ENCODE peak calls at places on chromosomes 3 and 15, in four cellular contexts. H is HCT116, L is H1, S is colonic mucosa. Q is an unnamed sample.

GRCh38 chr3:113084777-113085176 is 94.0 kb downstream of the GTPBP8 start:
- DNase-seq in H (no peak), L (no peak), S (no peak), Q (no peak)

GRCh38 chr3:196073188-196073838 is 8.6 kb downstream of the TFRC start:
- DNase-seq in H (peak; percentile 35), L (no peak), S (peak; percentile 70), Q (peak; percentile 89)

GRCh38 chr3:131036200-131036816 is 9.6 kb downstream of the NEK11 start:
- DNase-seq in H (no peak), L (no peak), S (no peak), Q (no peak)

GRCh38 chr3:16871915-16872842 is 12.6 kb upstream of the PLCL2 start:
- DNase-seq in H (no peak), L (no peak), S (no peak), Q (no peak)

GRCh38 chr3:151979914-151980313 is 106.5 kb downstream of the SUCNR1 start:
- DNase-seq in H (no peak), L (no peak), S (no peak), Q (no peak)

GRCh38 chr15:101384276-101384675 is 89.2 kb upstream of the SNRPA1 start:
- DNase-seq in H (no peak), L (no peak), S (no peak), Q (no peak)

GRCh38 chr3:45955017-45955647 is 11.9 kb downstream of the CXCR6 start:
- DNase-seq in H (no peak), L (no peak), S (no peak), Q (no peak)

GRCh38 chr3:55576621-55577020 is 89.5 kb upstream of the WNT5A start:
- DNase-seq in H (no peak), L (no peak), S (no peak), Q (no peak)

GRCh38 chr15:62242999-62243398 is 77.9 kb upstream of the C2CD4B start:
- DNase-seq in H (no peak), L (no peak), S (no peak), Q (no peak)

GRCh38 chr3:161069441-161070251 is 35.5 kb downstream of the B3GALNT1 start:
- DNase-seq in H (no peak), L (no peak), S (no peak), Q (no peak)

GRCh38 chr3:138187296-138188012 is at the start of gene ARMC8:
- DNase-seq in H (peak; percentile 73), L (no peak), S (peak; percentile 69), Q (peak; percentile 90)

GRCh38 chr3:89223188-89223587 is 115.8 kb downstream of the EPHA3 start:
- DNase-seq in H (no peak), L (no peak), S (no peak), Q (no peak)

GRCh38 chr3:17639765-17640164 is 102.7 kb downstream of the TBC1D5 start:
- DNase-seq in H (peak; percentile 69), L (no peak), S (no peak), Q (no peak)

GRCh38 chr15:52139599-52140462 is 27.3 kb upstream of the BCL2L10 start:
- DNase-seq in H (peak; percentile 48), L (peak; percentile 51), S (peak; percentile 86), Q (peak; percentile 95)

GRCh38 chr3:86995537-86995936 is 4.6 kb upstream of the VGLL3 start:
- DNase-seq in H (peak; percentile 21), L (no peak), S (no peak), Q (no peak)

GRCh38 chr15:93165737-93166136 is 76.7 kb upstream of the RGMA start:
- DNase-seq in H (no peak), L (no peak), S (no peak), Q (no peak)

GRCh38 chr3:48303021-48303420 is 30.4 kb downstream of the SPINK8 start:
- DNase-seq in H (no peak), L (no peak), S (no peak), Q (no peak)

GRCh38 chr3:129597087-129597791 is 9.2 kb downstream of the PLXND1 start:
- DNase-seq in H (no peak), L (no peak), S (no peak), Q (no peak)

GRCh38 chr3:54358327-54358726 is 236.0 kb downstream of the CACNA2D3 start:
- DNase-seq in H (no peak), L (no peak), S (no peak), Q (peak; percentile 39)

GRCh38 chr3:48402281-48402732 is 27.6 kb downstream of the PLXNB1 start:
- DNase-seq in H (peak; percentile 46), L (no peak), S (peak; percentile 50), Q (no peak)

GRCh38 chr3:196198771-196199753 is 12.1 kb downstream of the ZDHHC19 start:
- DNase-seq in H (no peak), L (no peak), S (no peak), Q (peak; percentile 71)

GRCh38 chr3:193903257-193903807 is 232.6 kb upstream of the HES1 start:
- DNase-seq in H (no peak), L (no peak), S (no peak), Q (no peak)

GRCh38 chr3:120875989-120876388 is 32.0 kb upstream of the STXBP5L start:
- DNase-seq in H (no peak), L (no peak), S (no peak), Q (no peak)

GRCh38 chr15:70475439-70475781 is 287.9 kb downstream of the UACA start:
- DNase-seq in H (no peak), L (no peak), S (no peak), Q (no peak)

GRCh38 chr3:65142476-65142875 is 454.7 kb upstream of the ADAMTS9 start:
- DNase-seq in H (no peak), L (no peak), S (no peak), Q (no peak)

GRCh38 chr3:26921054-26921453 is 298.5 kb downstream of the LRRC3B start:
- DNase-seq in H (no peak), L (no peak), S (no peak), Q (no peak)

GRCh38 chr3:30501526-30501925 is 104.9 kb upstream of the TGFBR2 start:
- DNase-seq in H (no peak), L (no peak), S (no peak), Q (no peak)

GRCh38 chr3:39531681-39532080 is 64.2 kb downstream of the MOBP start:
- DNase-seq in H (peak; percentile 21), L (no peak), S (no peak), Q (no peak)

GRCh38 chr3:170081079-170081741 is 43.4 kb downstream of the GPR160 start:
- DNase-seq in H (no peak), L (no peak), S (no peak), Q (no peak)

GRCh38 chr15:50137330-50137761 is 18.3 kb upstream of the ATP8B4 start:
- DNase-seq in H (peak; percentile 86), L (no peak), S (no peak), Q (no peak)

GRCh38 chr3:112770026-112770626 is 76.5 kb downstream of the CD200R1L start:
- DNase-seq in H (peak; percentile 10), L (peak; percentile 13), S (no peak), Q (peak; percentile 57)

GRCh38 chr3:79419222-79419621 is 348.6 kb downstream of the ROBO1 start:
- DNase-seq in H (no peak), L (no peak), S (no peak), Q (no peak)

GRCh38 chr15:27592036-27592725 is 506.9 kb downstream of the OCA2 start:
- DNase-seq in H (no peak), L (no peak), S (no peak), Q (peak; percentile 61)

GRCh38 chr3:116085456-116085855 is 359.8 kb downstream of the LSAMP start:
- DNase-seq in H (no peak), L (no peak), S (no peak), Q (no peak)

GRCh38 chr15:37031198-37031597 is 69.2 kb downstream of the MEIS2 start:
- DNase-seq in H (no peak), L (no peak), S (no peak), Q (no peak)

DNA sequence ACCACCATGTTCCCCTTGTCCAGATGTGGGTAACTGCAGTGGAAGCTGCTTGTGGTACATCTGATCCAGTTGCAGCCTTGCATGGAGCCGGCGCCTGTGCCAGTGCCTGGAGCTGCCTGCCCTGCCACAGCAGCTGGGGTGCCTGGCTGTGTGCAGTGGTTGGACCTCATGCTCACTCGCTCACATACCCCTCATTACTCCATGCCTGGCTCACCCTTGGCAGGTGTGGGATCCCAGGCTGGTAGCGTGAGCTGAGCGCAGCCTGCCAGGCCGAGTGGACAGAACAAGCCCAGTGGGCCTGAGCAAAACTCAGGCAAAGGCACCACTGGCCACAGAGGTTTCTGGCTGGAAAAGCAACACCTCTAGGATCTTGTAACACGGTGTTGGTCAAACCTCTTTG is 35.7 kb downstream of the ROPN1B start:
- DNase-seq in H (no peak), L (no peak), S (no peak), Q (no peak)
- H3K4me1 ChIP-seq in H (no peaks in the 10 kb centered on the region), L (no peaks in the 10 kb centered on the region), S (no peaks in the 10 kb centered on the region), Q (no peaks in the 10 kb centered on the region)

GRCh38 chr3:114732353-114732752 is 414.7 kb downstream of the ZBTB20 start:
- DNase-seq in H (no peak), L (no peak), S (no peak), Q (no peak)

GRCh38 chr3:114725966-114726365 is 421.1 kb downstream of the ZBTB20 start:
- DNase-seq in H (no peak), L (no peak), S (no peak), Q (no peak)

GRCh38 chr3:114727373-114727772 is 419.7 kb downstream of the ZBTB20 start:
- DNase-seq in H (no peak), L (no peak), S (no peak), Q (no peak)

DNA sequence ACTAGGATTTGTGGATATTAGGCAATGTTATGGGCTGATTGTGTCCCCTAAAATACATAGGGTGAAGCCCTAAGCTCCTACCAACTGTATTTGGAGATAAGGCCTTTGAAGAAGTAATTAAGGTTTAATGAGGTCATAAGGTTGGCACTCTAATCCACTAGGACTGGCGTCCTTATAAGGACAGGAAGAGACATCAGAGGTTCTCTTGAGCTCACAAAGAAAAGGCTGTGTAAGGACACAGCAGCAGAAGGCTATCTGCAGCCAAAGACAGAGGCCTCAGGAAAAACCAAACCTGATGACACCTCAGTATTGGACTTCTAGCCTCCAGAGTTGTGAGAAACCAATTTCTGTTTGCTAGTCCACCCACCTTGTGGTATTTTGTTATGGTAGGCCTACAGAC is 416.7 kb downstream of the ZBTB20 start:
- DNase-seq in H (no peak), L (no peak), S (no peak), Q (no peak)
- H3K9ac ChIP-seq in H (no peak overlapping the region), L (no peak overlapping the region), S (no peak overlapping the region), Q (no peak overlapping the region)

GRCh38 chr3:187040637-187041361 is 98.5 kb downstream of the RPL39L start:
- DNase-seq in H (no peak), L (no peak), S (no peak), Q (no peak)
- H3K4me1 ChIP-seq in H (peaks cover 2% of the 10 kb centered on the region), L (no peaks in the 10 kb centered on the region), S (no peaks in the 10 kb centered on the region), Q (no peaks in the 10 kb centered on the region)

GRCh38 chr15:39788108-39788507 is 5.5 kb upstream of the FSIP1 start:
- DNase-seq in H (no peak), L (no peak), S (no peak), Q (no peak)
- H3K9ac ChIP-seq in H (no peak overlapping the region), L (no peak overlapping the region), S (no peak overlapping the region), Q (no peak overlapping the region)

GRCh38 chr3:136186330-136186729 is 9.8 kb downstream of the MSL2 start:
- DNase-seq in H (no peak), L (no peak), S (peak; percentile 56), Q (no peak)
- H3K4me1 ChIP-seq in H (peaks cover 27% of the 10 kb centered on the region), L (peaks cover 10% of the 10 kb centered on the region), S (peaks cover 14% of the 10 kb centered on the region), Q (peaks cover 8% of the 10 kb centered on the region)